ENCODE peak calls at places on chromosomes 1 and 21, in six cellular contexts. V is CD8-positive, alpha-beta T cell; S is astrocyte of the spinal cord; C is right atrium auricular region; E is ascending aorta; O is H7. N is an unnamed sample.

GRCh38 chr1:150973826-150974579 is 632 bp downstream of the CERS2 start:
- DNase-seq in V (peak; percentile 34), S (no peak), C (no peak), E (no peak), O (peak; percentile 85), N (no peak)

GRCh38 chr1:205294175-205294913 is 27.2 kb downstream of the NUAK2 start:
- DNase-seq in V (no peak), S (peak; percentile 80), C (no peak), E (no peak), O (peak; percentile 84), N (no peak)

GRCh38 chr21:41348434-41348833 is 13.4 kb upstream of the MX2 start:
- DNase-seq in V (no peak), S (no peak), C (no peak), E (no peak), O (no peak), N (no peak)

GRCh38 chr1:15741183-15741850 is 982 bp upstream of the TMEM82 start:
- DNase-seq in V (peak; percentile 63), S (peak; percentile 63), C (peak; percentile 65), E (no peak), O (peak; percentile 97), N (no peak)

GRCh38 chr1:7809742-7810141 is 25.7 kb downstream of the PER3 start:
- DNase-seq in V (no peak), S (no peak), C (no peak), E (no peak), O (no peak), N (no peak)

GRCh38 chr1:33462449-33463164 is 9.8 kb upstream of the ZSCAN20 start:
- DNase-seq in V (no peak), S (no peak), C (no peak), E (no peak), O (no peak), N (no peak)

GRCh38 chr21:32319012-32319411 is 20.4 kb downstream of the MRAP start:
- DNase-seq in V (no peak), S (no peak), C (no peak), E (no peak), O (no peak), N (no peak)

GRCh38 chr1:218589487-218589886 is 244.4 kb downstream of the TGFB2 start:
- DNase-seq in V (no peak), S (no peak), C (no peak), E (no peak), O (no peak), N (no peak)

GRCh38 chr1:150150511-150151021 is 850 bp downstream of the PLEKHO1 start:
- DNase-seq in V (peak; percentile 33), S (no peak), C (no peak), E (no peak), O (peak; percentile 79), N (no peak)

GRCh38 chr1:155128755-155129473 is 1.2 kb downstream of the EFNA1 start:
- DNase-seq in V (peak; percentile 17), S (no peak), C (no peak), E (no peak), O (peak; percentile 67), N (no peak)

GRCh38 chr1:7255303-7256058 is 470.2 kb downstream of the CAMTA1 start:
- DNase-seq in V (no peak), S (peak; percentile 50), C (no peak), E (no peak), O (no peak), N (no peak)

GRCh38 chr21:42247716-42248115 is 28.8 kb downstream of the ABCG1 start:
- DNase-seq in V (no peak), S (no peak), C (no peak), E (no peak), O (no peak), N (no peak)

GRCh38 chr1:47738560-47739182 is 258.5 kb downstream of the TRABD2B start:
- DNase-seq in V (no peak), S (peak; percentile 15), C (no peak), E (no peak), O (peak; percentile 80), N (no peak)

GRCh38 chr21:43894206-43894577 is 29.2 kb downstream of the AGPAT3 start:
- DNase-seq in V (no peak), S (no peak), C (no peak), E (no peak), O (no peak), N (no peak)
- H3K4me3 ChIP-seq in V (peak overlapping the region; percentile 5), S (no peak overlapping the region), C (no peak overlapping the region), E (no peak overlapping the region), O (no peak overlapping the region), N (no peak overlapping the region)

GRCh38 chr1:234400773-234401172 is 27.5 kb downstream of the COA6 start:
- DNase-seq in V (no peak), S (peak; percentile 5), C (no peak), E (no peak), O (no peak), N (no peak)
- H3K4me3 ChIP-seq in V (peak overlapping the region; percentile 17), S (no peak overlapping the region), C (no peak overlapping the region), E (no peak overlapping the region), O (no peak overlapping the region), N (no peak overlapping the region)

GRCh38 chr1:225780609-225781008 is 3.0 kb downstream of the SRP9 start:
- DNase-seq in V (no peak), S (no peak), C (no peak), E (no peak), O (no peak), N (no peak)
- H3K4me3 ChIP-seq in V (no peak overlapping the region), S (no peak overlapping the region), C (no peak overlapping the region), E (no peak overlapping the region), O (no peak overlapping the region), N (no peak overlapping the region)

DNA sequence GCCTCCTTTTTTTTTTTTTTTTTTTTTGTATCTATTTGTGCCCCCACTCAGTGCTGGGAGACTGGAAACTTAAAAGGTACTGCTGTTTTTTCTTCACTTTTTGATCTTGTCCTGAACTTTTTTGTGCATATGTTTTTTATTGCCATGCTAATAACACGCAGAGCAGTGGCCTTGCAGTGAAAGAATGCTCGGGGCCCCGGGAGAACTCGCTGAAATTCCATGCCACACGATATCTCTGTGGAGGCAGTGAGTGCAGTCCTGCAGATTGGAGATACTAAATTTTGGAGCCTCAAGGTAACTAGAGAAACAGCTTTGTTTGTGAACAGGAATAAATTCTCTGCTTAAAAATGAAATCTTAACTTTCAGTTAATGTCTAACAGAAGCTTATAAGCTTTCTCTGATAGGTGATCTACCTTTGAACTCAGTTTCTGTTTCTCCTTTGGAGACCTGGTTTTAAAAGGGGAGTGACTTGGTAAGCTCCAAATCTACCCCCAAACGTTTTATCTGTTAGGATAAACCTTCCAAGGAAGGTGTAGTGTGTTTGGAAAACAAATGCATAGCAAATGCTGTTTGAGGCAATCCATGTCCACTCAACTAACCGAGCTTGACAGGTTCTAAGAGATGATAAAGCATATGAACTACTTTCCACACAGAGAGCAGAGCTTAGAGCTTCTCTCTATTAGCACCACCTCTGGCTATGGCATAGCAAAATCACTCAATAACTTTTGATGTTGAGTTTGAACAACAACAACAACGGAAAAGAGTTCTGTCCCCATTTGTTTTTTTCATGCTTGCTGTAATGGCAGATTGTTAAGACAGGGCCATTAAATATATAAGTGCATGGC is 113.7 kb upstream of the PLXNA2 start:
- DNase-seq in V (no peak), S (no peak), C (no peak), E (no peak), O (no peak), N (no peak)
- H3K4me3 ChIP-seq in V (no peak overlapping the region), S (no peak overlapping the region), C (no peak overlapping the region), E (no peak overlapping the region), O (no peak overlapping the region), N (no peak overlapping the region)

DNA sequence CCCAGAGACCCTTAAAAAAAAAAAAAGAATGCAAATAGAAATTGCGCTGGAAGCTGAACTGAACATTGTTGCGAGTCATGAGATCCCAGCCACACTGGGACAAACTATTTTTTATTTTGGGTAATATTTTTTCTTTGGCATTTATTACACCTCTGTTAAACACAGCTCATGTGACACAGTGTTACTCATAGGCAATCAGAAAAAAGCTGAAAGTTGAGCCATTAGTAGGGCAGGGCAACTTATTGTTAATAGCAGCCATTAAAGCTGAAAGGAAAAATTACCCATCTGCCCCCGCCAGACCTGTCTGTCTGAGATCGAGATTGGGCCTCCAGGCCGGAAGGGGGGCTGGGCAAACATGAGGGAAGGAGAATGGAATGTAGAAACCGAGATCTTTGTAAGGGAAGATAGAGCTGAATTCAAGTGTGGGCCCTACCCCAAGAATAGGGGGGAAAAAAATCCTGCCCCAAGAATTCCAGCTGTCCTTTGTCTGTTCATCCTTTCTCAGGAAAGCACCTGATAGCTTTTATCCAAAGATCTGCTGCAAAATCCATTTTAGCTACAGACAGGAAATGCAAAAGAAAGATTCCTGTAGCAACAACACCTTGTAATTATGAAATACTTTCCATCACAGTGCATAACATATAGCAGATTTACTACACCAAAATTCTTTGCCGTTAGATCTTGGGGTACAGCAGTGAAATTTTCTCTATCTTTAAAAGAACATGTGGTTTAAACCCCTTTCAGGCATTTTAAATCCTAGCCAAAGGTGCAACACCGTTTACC is 212.8 kb downstream of the PBX1 start:
- DNase-seq in V (no peak), S (peak; percentile 69), C (no peak), E (no peak), O (no peak), N (peak; percentile 89)
- H3K4me3 ChIP-seq in V (no peak overlapping the region), S (no peak overlapping the region), C (no peak overlapping the region), E (peak overlapping the region; percentile 43), O (no peak overlapping the region), N (no peak overlapping the region)

N was measured in vagina.